ENCODE peak calls at places on chromosome 9, in four cellular contexts. I is adipocyte, Z is fibroblast of lung, M is A549. A is an unnamed sample. For H3K4me1, the result is how much of the 10 kb centered on the place peaks cover.

GRCh38 chr9:93096131-93096802 is at the start of gene CARD19:
- DNase-seq in I (peak), Z (peak), M (peak), A (peak)

GRCh38 chr9:35287986-35288515 is 126.2 kb downstream of the UNC13B start:
- DNase-seq in I (no peak), Z (peak), M (no peak), A (no peak)

GRCh38 chr9:85142461-85143401 is 473.2 kb downstream of the NTRK2 start:
- DNase-seq in I (no peak), Z (peak), M (peak), A (no peak)

GRCh38 chr9:133234577-133235322 is 25.7 kb upstream of the OBP2B start:
- DNase-seq in I (no peak), Z (no peak), M (no peak), A (no peak)

GRCh38 chr9:30943446-30944232 is 1440.8 kb upstream of the ACO1 start:
- DNase-seq in I (no peak), Z (no peak), M (no peak), A (no peak)

GRCh38 chr9:35051069-35051967 is 21.1 kb downstream of the VCP start:
- DNase-seq in I (peak), Z (peak), M (peak), A (peak)

GRCh38 chr9:6414291-6414690 is 1.3 kb downstream of the UHRF2 start:
- DNase-seq in I (peak), Z (peak), M (no peak), A (no peak)

GRCh38 chr9:6545017-6545691 is 100.4 kb downstream of the GLDC start:
- DNase-seq in I (no peak), Z (no peak), M (peak), A (no peak)

GRCh38 chr9:6382681-6383080 is 30.3 kb upstream of the UHRF2 start:
- DNase-seq in I (peak), Z (peak), M (no peak), A (no peak)

GRCh38 chr9:130284690-130285089 is 19.1 kb downstream of the HMCN2 start:
- DNase-seq in I (no peak), Z (no peak), M (no peak), A (no peak)

GRCh38 chr9:78015242-78015641 is 16.4 kb downstream of the GNAQ start:
- DNase-seq in I (no peak), Z (no peak), M (no peak), A (no peak)

GRCh38 chr9:133389025-133389557 is 12.9 kb downstream of the STKLD1 start:
- DNase-seq in I (no peak), Z (no peak), M (no peak), A (no peak)

GRCh38 chr9:14205463-14205862 is 108.5 kb downstream of the NFIB start:
- DNase-seq in I (peak), Z (peak), M (peak), A (no peak)

GRCh38 chr9:121758693-121759092 is 107.3 kb downstream of the DAB2IP start:
- DNase-seq in I (no peak), Z (no peak), M (no peak), A (no peak)

GRCh38 chr9:121754655-121755436 is 103.4 kb downstream of the DAB2IP start:
- DNase-seq in I (no peak), Z (no peak), M (no peak), A (no peak)

GRCh38 chr9:121755581-121755980 is 104.1 kb downstream of the DAB2IP start:
- DNase-seq in I (no peak), Z (no peak), M (no peak), A (no peak)

GRCh38 chr9:121756477-121757285 is 105.2 kb downstream of the DAB2IP start:
- DNase-seq in I (no peak), Z (no peak), M (no peak), A (no peak)

GRCh38 chr9:121757286-121757595 is 105.8 kb downstream of the DAB2IP start:
- DNase-seq in I (no peak), Z (no peak), M (no peak), A (no peak)
- H3K4me1 ChIP-seq in I (under half), Z (under half), M (under half), A (under half)

GRCh38 chr9:38018230-38018963 is 50.6 kb downstream of the SHB start:
- DNase-seq in I (peak), Z (no peak), M (no peak), A (no peak)

GRCh38 chr9:38017885-38018186 is 51.2 kb downstream of the SHB start:
- DNase-seq in I (peak), Z (no peak), M (no peak), A (no peak)

GRCh38 chr9:38020251-38021076 is 48.6 kb downstream of the SHB start:
- DNase-seq in I (no peak), Z (no peak), M (no peak), A (no peak)

GRCh38 chr9:38019731-38020130 is 49.3 kb downstream of the SHB start:
- DNase-seq in I (no peak), Z (no peak), M (no peak), A (no peak)

DNA sequence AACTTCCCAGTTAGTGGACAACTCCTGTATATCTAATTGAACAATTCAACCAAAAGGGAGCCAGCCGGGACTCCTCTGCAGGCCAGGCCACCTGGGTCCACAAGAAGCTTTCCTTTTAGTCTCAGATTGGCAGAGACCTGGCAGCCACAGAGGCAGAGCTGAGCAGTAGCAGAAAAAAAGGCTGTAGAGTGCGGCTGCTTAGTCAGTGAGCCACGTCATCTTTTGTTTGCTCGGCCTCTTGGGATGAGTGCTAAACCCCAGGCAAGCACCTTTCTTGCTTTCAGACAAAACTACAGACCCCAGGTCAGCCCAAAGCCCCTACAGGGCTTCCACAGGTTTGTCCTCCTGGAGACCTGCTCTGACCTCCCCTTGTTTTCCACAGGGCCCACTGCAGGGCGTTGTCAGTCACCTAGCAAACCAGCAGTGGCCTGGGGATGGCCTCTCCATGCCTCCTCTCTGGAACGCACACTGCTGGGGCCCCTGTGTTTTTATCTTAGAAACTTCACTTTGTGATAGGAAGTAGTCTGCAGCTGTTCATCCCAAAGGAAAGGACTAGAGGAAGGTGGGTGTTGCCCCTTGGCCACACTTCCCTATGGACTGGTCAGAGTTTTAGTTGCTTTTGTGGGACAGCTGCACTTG is 49.9 kb downstream of the SHB start:
- DNase-seq in I (peak), Z (peak), M (peak), A (peak)
- H3K4me1 ChIP-seq in I (half or more), Z (under half), M (half or more), A (half or more)

GRCh38 chr9:23934291-23934690 is 108.3 kb upstream of the ELAVL2 start:
- DNase-seq in I (no peak), Z (no peak), M (no peak), A (no peak)
- H3K4me1 ChIP-seq in I (under half), Z (under half), M (under half), A (under half)

GRCh38 chr9:109918359-109919163 is 138.6 kb downstream of the PALM2AKAP2 start:
- DNase-seq in I (no peak), Z (peak), M (no peak), A (no peak)
- H3K4me1 ChIP-seq in I (under half), Z (under half), M (under half), A (under half)

GRCh38 chr9:113514061-113514460 is 50.5 kb downstream of the RGS3 start:
- DNase-seq in I (no peak), Z (no peak), M (no peak), A (no peak)
- H3K4me1 ChIP-seq in I (under half), Z (under half), M (under half), A (under half)

GRCh38 chr9:79665926-79666325 is 94.2 kb downstream of the TLE4 start:
- DNase-seq in I (no peak), Z (no peak), M (no peak), A (no peak)
- H3K4me1 ChIP-seq in I (under half), Z (under half), M (half or more), A (under half)